ENCODE peak calls at places on chromosome 1, in eight cellular contexts. H is lung, E is PC-3, Z is fibroblast of pulmonary artery, A is B cell, K is foreskin fibroblast, X is stomach, S is AG09309. T is an unnamed sample.

GRCh38 chr1:228976316-228976715 is 241.0 kb downstream of the RHOU start:
- DNase-seq in Z (no peak), H (no peak), A (no peak), K (no peak), E (no peak), X (no peak), S (no peak), T (no peak)

GRCh38 chr1:36133484-36133883 is 8.5 kb upstream of the COL8A2 start:
- DNase-seq in E (peak; percentile 95), K (peak; percentile 93), S (peak; percentile 97), Z (peak; percentile 92), H (peak; percentile 50), X (peak; percentile 81), A (no peak), T (peak; percentile 92)

GRCh38 chr1:23530089-23530749 is 814 bp downstream of the E2F2 start:
- DNase-seq in X (no peak), Z (no peak), E (no peak), H (no peak), A (no peak), S (no peak), K (no peak), T (no peak)

GRCh38 chr1:17611991-17612390 is 72.5 kb downstream of the ARHGEF10L start:
- DNase-seq in S (no peak), A (no peak), X (no peak), K (peak; percentile 53), Z (no peak), H (no peak), E (peak; percentile 27), T (peak; percentile 52)

GRCh38 chr1:246795094-246795671 is 71.0 kb downstream of the SCCPDH start:
- DNase-seq in S (no peak), H (no peak), E (no peak), X (no peak), K (no peak), Z (no peak), A (no peak), T (no peak)

GRCh38 chr1:27154469-27154990 is 395 bp downstream of the SLC9A1 start:
- DNase-seq in X (no peak), E (no peak), H (no peak), Z (no peak), A (no peak), S (no peak), K (no peak), T (no peak)

GRCh38 chr1:243580072-243580471 is 270.0 kb downstream of the AKT3 start:
- DNase-seq in X (no peak), H (no peak), S (no peak), K (no peak), E (no peak), Z (peak; percentile 87), A (no peak), T (no peak)

GRCh38 chr1:54987830-54988705 is 7.6 kb downstream of the TMEM61 start:
- DNase-seq in K (no peak), Z (peak; percentile 47), A (no peak), E (no peak), S (no peak), X (no peak), H (no peak), T (no peak)

GRCh38 chr1:169090308-169090899 is 16.1 kb upstream of the ATP1B1 start:
- DNase-seq in Z (no peak), K (no peak), H (no peak), E (no peak), S (no peak), X (no peak), A (no peak), T (no peak)

GRCh38 chr1:192443616-192444015 is 126.8 kb downstream of the RGS21 start:
- DNase-seq in A (no peak), E (peak; percentile 60), H (no peak), Z (peak; percentile 27), K (no peak), S (no peak), X (no peak), T (peak; percentile 61)

GRCh38 chr1:85200870-85201339 is at the start of gene SYDE2:
- DNase-seq in X (peak; percentile 82), A (peak; percentile 90), S (no peak), H (peak; percentile 82), E (peak; percentile 84), Z (peak; percentile 66), K (peak; percentile 70), T (peak; percentile 30)

GRCh38 chr1:1421147-1421906 is at the start of gene ANKRD65:
- DNase-seq in S (no peak), K (no peak), A (no peak), E (no peak), Z (no peak), X (no peak), H (peak; percentile 71), T (peak; percentile 67)

GRCh38 chr1:1420654-1421134 is 382 bp downstream of the ANKRD65 start:
- DNase-seq in K (no peak), Z (no peak), A (peak; percentile 49), H (no peak), S (no peak), X (no peak), E (no peak), T (no peak)

GRCh38 chr1:1419812-1420653 is 1.0 kb downstream of the ANKRD65 start:
- DNase-seq in Z (no peak), X (no peak), A (peak; percentile 68), S (no peak), E (no peak), H (no peak), K (no peak), T (no peak)

GRCh38 chr1:1419363-1419811 is 1.7 kb downstream of the ANKRD65 start:
- DNase-seq in S (no peak), X (no peak), K (no peak), E (no peak), H (no peak), A (no peak), Z (no peak), T (no peak)

GRCh38 chr1:1418464-1419362 is 2.4 kb downstream of the ANKRD65 start:
- DNase-seq in H (no peak), E (no peak), S (no peak), A (no peak), X (no peak), K (no peak), Z (no peak), T (no peak)
- TF ChIP-seq CTCF in H (no peak), E (no peak), S (no peak), A (no peak), X (no peak), K (no peak), Z (no peak), T (no peak)

DNA sequence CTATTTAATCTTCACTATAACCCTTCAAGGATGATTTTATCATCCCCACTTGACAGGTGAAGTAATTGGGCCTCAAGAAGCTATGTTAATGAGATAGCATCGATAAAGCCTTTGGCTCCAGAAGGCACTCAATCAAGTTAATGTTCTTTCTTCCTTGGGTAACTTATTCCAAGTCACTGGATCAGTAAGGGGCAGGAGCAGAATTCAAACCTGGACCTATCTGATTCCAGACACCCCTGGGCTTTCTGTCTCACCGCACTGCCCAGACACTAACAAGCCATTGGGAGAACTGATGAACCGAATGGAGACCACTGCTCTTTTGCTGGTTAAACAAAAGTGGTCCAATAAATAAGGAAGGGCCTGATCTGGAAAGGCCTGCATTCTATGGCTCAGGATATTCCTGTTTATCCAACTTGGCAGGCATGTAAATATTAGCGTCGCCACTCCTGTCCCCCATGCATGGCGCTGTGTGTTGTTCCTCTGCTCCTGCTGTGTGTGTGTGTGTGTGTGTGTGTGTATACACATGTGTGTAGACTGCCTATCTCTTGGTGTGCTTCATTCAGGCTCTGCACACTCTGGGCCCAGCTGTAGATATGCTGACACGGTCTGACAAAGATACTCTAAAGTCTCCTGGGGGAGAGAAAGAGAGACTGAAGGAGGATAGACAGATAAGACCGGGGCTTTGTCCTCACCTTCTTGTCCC is 6.9 kb downstream of the LMOD1 start:
- DNase-seq in E (no peak), A (no peak), Z (no peak), H (no peak), K (no peak), S (no peak), X (no peak), T (no peak)
- TF ChIP-seq CTCF in E (no peak), A (no peak), Z (no peak), H (no peak), K (no peak), S (no peak), X (no peak), T (no peak)

DNA sequence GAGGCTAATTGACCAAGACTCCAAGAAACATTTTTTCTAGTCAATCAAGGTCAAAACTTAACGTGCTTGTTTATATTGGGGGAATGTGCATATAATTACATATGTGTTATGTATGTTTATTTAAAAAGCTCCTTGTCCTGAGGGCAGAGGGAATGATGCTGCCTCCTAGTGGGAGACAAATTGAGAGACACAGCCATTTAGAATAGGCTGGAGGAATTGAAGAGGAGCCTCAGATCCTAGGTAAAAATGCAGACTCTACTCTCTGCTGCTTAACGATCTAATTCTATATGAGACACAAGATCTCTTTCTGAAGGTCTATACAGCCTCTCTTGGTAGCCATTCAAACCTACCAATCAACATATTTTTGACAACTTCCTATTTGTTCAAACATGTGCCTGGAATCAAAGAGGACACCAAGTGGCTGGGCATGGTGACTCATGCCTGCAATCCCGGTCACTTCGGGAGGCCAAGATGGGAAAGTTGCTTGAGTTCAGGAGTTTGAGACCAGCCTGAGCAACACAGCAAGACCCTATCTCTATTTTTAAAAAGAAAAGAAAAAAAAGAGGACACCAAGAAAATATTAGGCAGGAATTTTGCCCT is 136.6 kb upstream of the ZNF648 start:
- DNase-seq in H (no peak), E (peak; percentile 21), A (no peak), S (no peak), X (no peak), K (no peak), Z (no peak), T (peak; percentile 57)
- TF ChIP-seq CTCF in H (no peak), E (peak; percentile 59), A (no peak), S (peak; percentile 32), X (no peak), K (peak; percentile 28), Z (no peak), T (peak; percentile 42)

GRCh38 chr1:232213928-232214327 is 416.0 kb downstream of the SIPA1L2 start:
- DNase-seq in H (no peak), A (no peak), S (no peak), X (no peak), E (no peak), Z (no peak), K (no peak), T (no peak)

GRCh38 chr1:232207089-232207723 is 422.7 kb downstream of the SIPA1L2 start:
- DNase-seq in S (no peak), E (peak; percentile 28), A (no peak), K (no peak), X (no peak), H (no peak), Z (no peak), T (no peak)

GRCh38 chr1:232209357-232209756 is 420.6 kb downstream of the SIPA1L2 start:
- DNase-seq in E (peak; percentile 85), X (no peak), S (no peak), H (no peak), K (no peak), A (no peak), Z (no peak), T (no peak)

GRCh38 chr1:232212248-232212647 is 417.7 kb downstream of the SIPA1L2 start:
- DNase-seq in Z (no peak), X (no peak), K (no peak), E (no peak), S (no peak), H (no peak), A (no peak), T (no peak)

DNA sequence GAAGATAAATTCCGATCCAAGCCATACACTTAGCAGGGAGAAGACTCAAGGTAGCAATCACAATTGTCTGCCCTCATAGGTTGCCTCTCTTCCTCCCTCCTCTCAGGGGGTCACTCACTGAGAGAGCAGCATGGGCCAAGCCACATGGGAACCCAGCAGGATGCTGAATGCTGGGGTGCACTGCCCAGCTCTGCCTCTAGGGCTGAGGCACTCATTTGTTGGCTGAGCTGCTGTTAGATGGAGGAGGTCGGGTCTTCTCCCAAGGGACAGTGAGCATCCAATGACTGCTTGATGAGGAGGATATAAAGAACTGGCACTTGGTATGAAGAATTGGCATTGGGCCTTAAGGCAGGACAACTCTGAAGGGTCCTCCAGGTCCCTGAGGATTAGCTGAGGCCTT is 418.8 kb downstream of the SIPA1L2 start:
- DNase-seq in K (no peak), S (no peak), Z (no peak), X (no peak), E (peak; percentile 28), H (no peak), A (no peak), T (no peak)
- TF ChIP-seq CTCF in K (peak; percentile 5), S (peak; percentile 28), Z (peak; percentile 30), X (no peak), E (peak; percentile 56), H (no peak), A (no peak), T (peak; percentile 58)